ENCODE peak calls at places on chromosomes 6 and 20, in nine cellular contexts. G is occipital lobe, O is WTC11, S is posterior cingulate gyrus, Z is HFF-Myc, W is Caki2, Y is GM19239, B is 8988T, D is NCI-H774. E is an unnamed sample.
A peak's percentile ranks its signal among the peaks of the same experiment; 100 is the strongest.

GRCh38 chr6:153170511-153170910 is 39.4 kb upstream of the RGS17 start:
- DNase-seq in B (no peak), S (no peak), W (peak; percentile 64), D (no peak), O (no peak), G (no peak), Y (no peak), Z (no peak), E (no peak)

GRCh38 chr6:31573239-31574105 is 1.4 kb downstream of the LTA start:
- DNase-seq in G (no peak), D (no peak), S (no peak), B (no peak), Z (no peak), O (no peak), Y (no peak), W (no peak), E (no peak)

GRCh38 chr6:133889557-133890301 is 816 bp downstream of the TCF21 start:
- DNase-seq in G (no peak), Z (no peak), O (peak; percentile 62), B (no peak), S (peak; percentile 72), W (no peak), Y (no peak), D (no peak), E (no peak)

GRCh38 chr6:132919476-132919875 is 105.1 kb downstream of the RPS12 start:
- DNase-seq in G (no peak), W (peak; percentile 11), O (no peak), S (peak; percentile 76), D (no peak), B (no peak), Z (peak; percentile 14), Y (no peak), E (no peak)

GRCh38 chr20:23664954-23665353 is 23.9 kb downstream of the CST4 start:
- DNase-seq in S (no peak), O (no peak), D (no peak), W (no peak), Z (no peak), G (no peak), Y (no peak), B (no peak), E (no peak)

GRCh38 chr6:119109654-119110325 is 31.3 kb upstream of the FAM184A start:
- DNase-seq in Y (no peak), B (no peak), S (no peak), W (no peak), O (no peak), G (no peak), Z (no peak), D (no peak), E (no peak)

GRCh38 chr20:37920270-37920669 is 17.3 kb downstream of the VSTM2L start:
- DNase-seq in Y (no peak), W (no peak), D (no peak), Z (no peak), B (no peak), S (peak; percentile 67), G (no peak), O (no peak), E (no peak)

GRCh38 chr6:163883946-163884345 is 469.4 kb downstream of the QKI start:
- DNase-seq in B (no peak), Y (no peak), W (no peak), O (no peak), S (no peak), D (no peak), G (no peak), Z (no peak), E (no peak)

GRCh38 chr20:48901326-48901725 is 20.2 kb upstream of the ARFGEF2 start:
- DNase-seq in W (no peak), B (no peak), Y (no peak), D (no peak), S (no peak), Z (no peak), G (no peak), O (no peak), E (no peak)

GRCh38 chr6:123213921-123214320 is 217.9 kb downstream of the CLVS2 start:
- DNase-seq in W (no peak), B (no peak), S (no peak), D (no peak), G (no peak), Y (no peak), O (no peak), Z (no peak), E (no peak)

E was measured in GM12891.